ENCODE peak calls at places on chromosome 5, in five cellular contexts. One of them, this sample, is unnamed. For H3K27me3, the result is how much of the 10 kb centered on the place peaks cover.

GRCh38 chr5:74499236-74499635 is 141.3 kb downstream of the ENC1 start:
- DNase-seq in adrenal gland: no peak
- DNase-seq in spleen: no peak
- DNase-seq in WERI-Rb-1: no peak
- DNase-seq in fibroblast of lung: no peak
- DNase-seq in this sample: no peak

GRCh38 chr5:150640311-150641005 is at the start of gene SYNPO:
- DNase-seq in adrenal gland: peak
- DNase-seq in spleen: no peak
- DNase-seq in WERI-Rb-1: no peak
- DNase-seq in fibroblast of lung: peak
- DNase-seq in this sample: peak

GRCh38 chr5:36079200-36079761 is 12.6 kb upstream of the UGT3A2 start:
- DNase-seq in adrenal gland: peak
- DNase-seq in spleen: no peak
- DNase-seq in WERI-Rb-1: peak
- DNase-seq in fibroblast of lung: peak
- DNase-seq in this sample: no peak

GRCh38 chr5:122341087-122341486 is 29.1 kb downstream of the SNCAIP start:
- DNase-seq in adrenal gland: no peak
- DNase-seq in spleen: no peak
- DNase-seq in WERI-Rb-1: no peak
- DNase-seq in fibroblast of lung: no peak
- DNase-seq in this sample: no peak

GRCh38 chr5:140806834-140807775 is at the start of gene PCDHA4:
- DNase-seq in adrenal gland: no peak
- DNase-seq in spleen: no peak
- DNase-seq in WERI-Rb-1: peak
- DNase-seq in fibroblast of lung: no peak
- DNase-seq in this sample: peak

GRCh38 chr5:139470821-139471300 is at the start of gene SMIM33:
- DNase-seq in adrenal gland: no peak
- DNase-seq in spleen: peak
- DNase-seq in WERI-Rb-1: no peak
- DNase-seq in fibroblast of lung: no peak
- DNase-seq in this sample: no peak

GRCh38 chr5:56069652-56070226 is 75.0 kb upstream of the IL6ST start:
- DNase-seq in adrenal gland: no peak
- DNase-seq in spleen: no peak
- DNase-seq in WERI-Rb-1: no peak
- DNase-seq in fibroblast of lung: no peak
- DNase-seq in this sample: no peak

GRCh38 chr5:101643793-101644192 is 652.3 kb downstream of the SLCO4C1 start:
- DNase-seq in adrenal gland: no peak
- DNase-seq in spleen: no peak
- DNase-seq in WERI-Rb-1: no peak
- DNase-seq in fibroblast of lung: peak
- DNase-seq in this sample: no peak

GRCh38 chr5:155728146-155728856 is 598.7 kb upstream of the SGCD start:
- DNase-seq in adrenal gland: peak
- DNase-seq in spleen: peak
- DNase-seq in WERI-Rb-1: peak
- DNase-seq in fibroblast of lung: peak
- DNase-seq in this sample: no peak

GRCh38 chr5:129163979-129164378 is 69.4 kb downstream of the ISOC1 start:
- DNase-seq in adrenal gland: no peak
- DNase-seq in spleen: peak
- DNase-seq in WERI-Rb-1: no peak
- DNase-seq in fibroblast of lung: no peak
- DNase-seq in this sample: no peak

GRCh38 chr5:135053278-135053677 is 19.2 kb upstream of the PITX1 start:
- DNase-seq in adrenal gland: no peak
- DNase-seq in spleen: peak
- DNase-seq in WERI-Rb-1: no peak
- DNase-seq in fibroblast of lung: no peak
- DNase-seq in this sample: no peak

GRCh38 chr5:154220625-154221024 is 30.1 kb downstream of the GALNT10 start:
- DNase-seq in adrenal gland: peak
- DNase-seq in spleen: no peak
- DNase-seq in WERI-Rb-1: no peak
- DNase-seq in fibroblast of lung: peak
- DNase-seq in this sample: no peak

GRCh38 chr5:179871506-179871905 is 12.9 kb upstream of the MRNIP start:
- DNase-seq in adrenal gland: no peak
- DNase-seq in spleen: peak
- DNase-seq in WERI-Rb-1: no peak
- DNase-seq in fibroblast of lung: no peak
- DNase-seq in this sample: peak

GRCh38 chr5:52770287-52770939 is 17.3 kb upstream of the ITGA1 start:
- DNase-seq in adrenal gland: no peak
- DNase-seq in spleen: no peak
- DNase-seq in WERI-Rb-1: no peak
- DNase-seq in fibroblast of lung: no peak
- DNase-seq in this sample: no peak

GRCh38 chr5:141234109-141234508 is 11.0 kb downstream of the PCDHB14 start:
- DNase-seq in adrenal gland: no peak
- DNase-seq in spleen: no peak
- DNase-seq in WERI-Rb-1: no peak
- DNase-seq in fibroblast of lung: peak
- DNase-seq in this sample: no peak

GRCh38 chr5:35860686-35861085 is 4.0 kb downstream of the IL7R start:
- DNase-seq in adrenal gland: no peak
- DNase-seq in spleen: no peak
- DNase-seq in WERI-Rb-1: no peak
- DNase-seq in fibroblast of lung: no peak
- DNase-seq in this sample: no peak

GRCh38 chr5:65268520-65268919 is 213.2 kb downstream of the ADAMTS6 start:
- DNase-seq in adrenal gland: no peak
- DNase-seq in spleen: no peak
- DNase-seq in WERI-Rb-1: peak
- DNase-seq in fibroblast of lung: peak
- DNase-seq in this sample: peak

GRCh38 chr5:124207118-124207517 is 539.3 kb downstream of the ZNF608 start:
- DNase-seq in adrenal gland: no peak
- DNase-seq in spleen: no peak
- DNase-seq in WERI-Rb-1: no peak
- DNase-seq in fibroblast of lung: no peak
- DNase-seq in this sample: no peak

GRCh38 chr5:126000533-126000932 is 422.7 kb upstream of the GRAMD2B start:
- DNase-seq in adrenal gland: no peak
- DNase-seq in spleen: no peak
- DNase-seq in WERI-Rb-1: no peak
- DNase-seq in fibroblast of lung: no peak
- DNase-seq in this sample: no peak

GRCh38 chr5:113169720-113170119 is 193.1 kb downstream of the DCP2 start:
- DNase-seq in adrenal gland: no peak
- DNase-seq in spleen: no peak
- DNase-seq in WERI-Rb-1: no peak
- DNase-seq in fibroblast of lung: peak
- DNase-seq in this sample: no peak

GRCh38 chr5:137306903-137307302 is 192.2 kb downstream of the SPOCK1 start:
- DNase-seq in adrenal gland: no peak
- DNase-seq in spleen: no peak
- DNase-seq in WERI-Rb-1: no peak
- DNase-seq in fibroblast of lung: no peak
- DNase-seq in this sample: no peak

GRCh38 chr5:78758169-78758839 is 109.7 kb upstream of the LHFPL2 start:
- DNase-seq in adrenal gland: no peak
- DNase-seq in spleen: no peak
- DNase-seq in WERI-Rb-1: no peak
- DNase-seq in fibroblast of lung: peak
- DNase-seq in this sample: no peak

GRCh38 chr5:36897616-36898015 is 21.0 kb downstream of the NIPBL start:
- DNase-seq in adrenal gland: no peak
- DNase-seq in spleen: no peak
- DNase-seq in WERI-Rb-1: no peak
- DNase-seq in fibroblast of lung: peak
- DNase-seq in this sample: no peak

GRCh38 chr5:179927834-179928233 is 20.1 kb upstream of the TBC1D9B start:
- DNase-seq in adrenal gland: no peak
- DNase-seq in spleen: no peak
- DNase-seq in WERI-Rb-1: no peak
- DNase-seq in fibroblast of lung: no peak
- DNase-seq in this sample: no peak

GRCh38 chr5:142906863-142907671 is 136.9 kb downstream of the ARHGAP26 start:
- DNase-seq in adrenal gland: no peak
- DNase-seq in spleen: no peak
- DNase-seq in WERI-Rb-1: peak
- DNase-seq in fibroblast of lung: peak
- DNase-seq in this sample: peak

GRCh38 chr5:128216860-128217531 is 133.4 kb downstream of the SLC12A2 start:
- DNase-seq in adrenal gland: no peak
- DNase-seq in spleen: no peak
- DNase-seq in WERI-Rb-1: no peak
- DNase-seq in fibroblast of lung: peak
- DNase-seq in this sample: no peak

GRCh38 chr5:170144286-170145023 is 38.8 kb downstream of the FOXI1 start:
- DNase-seq in adrenal gland: no peak
- DNase-seq in spleen: no peak
- DNase-seq in WERI-Rb-1: no peak
- DNase-seq in fibroblast of lung: no peak
- DNase-seq in this sample: no peak

GRCh38 chr5:136094913-136095641 is 37.6 kb upstream of the SMAD5 start:
- DNase-seq in adrenal gland: no peak
- DNase-seq in spleen: no peak
- DNase-seq in WERI-Rb-1: no peak
- DNase-seq in fibroblast of lung: no peak
- DNase-seq in this sample: no peak

GRCh38 chr5:97142521-97143254 is at the start of gene LIX1:
- DNase-seq in adrenal gland: no peak
- DNase-seq in spleen: no peak
- DNase-seq in WERI-Rb-1: peak
- DNase-seq in fibroblast of lung: peak
- DNase-seq in this sample: no peak

GRCh38 chr5:32390819-32391591 is 53.5 kb downstream of the ZFR start:
- DNase-seq in adrenal gland: peak
- DNase-seq in spleen: no peak
- DNase-seq in WERI-Rb-1: no peak
- DNase-seq in fibroblast of lung: peak
- DNase-seq in this sample: peak

GRCh38 chr5:108521841-108522506 is 140.1 kb upstream of the FBXL17 start:
- DNase-seq in adrenal gland: peak
- DNase-seq in spleen: no peak
- DNase-seq in WERI-Rb-1: peak
- DNase-seq in fibroblast of lung: peak
- DNase-seq in this sample: no peak

GRCh38 chr5:140349244-140349643 is 2.8 kb upstream of the HBEGF start:
- DNase-seq in adrenal gland: no peak
- DNase-seq in spleen: no peak
- DNase-seq in WERI-Rb-1: no peak
- DNase-seq in fibroblast of lung: no peak
- DNase-seq in this sample: no peak

GRCh38 chr5:126370796-126371718 is 52.2 kb upstream of the GRAMD2B start:
- DNase-seq in adrenal gland: no peak
- DNase-seq in spleen: no peak
- DNase-seq in WERI-Rb-1: no peak
- DNase-seq in fibroblast of lung: no peak
- DNase-seq in this sample: no peak

GRCh38 chr5:88145603-88146467 is 122.8 kb downstream of the TMEM161B start:
- DNase-seq in adrenal gland: no peak
- DNase-seq in spleen: no peak
- DNase-seq in WERI-Rb-1: no peak
- DNase-seq in fibroblast of lung: peak
- DNase-seq in this sample: no peak
- H3K27me3 ChIP-seq in adrenal gland: under half
- H3K27me3 ChIP-seq in spleen: under half
- H3K27me3 ChIP-seq in WERI-Rb-1: under half
- H3K27me3 ChIP-seq in fibroblast of lung: under half
- H3K27me3 ChIP-seq in this sample: under half

DNA sequence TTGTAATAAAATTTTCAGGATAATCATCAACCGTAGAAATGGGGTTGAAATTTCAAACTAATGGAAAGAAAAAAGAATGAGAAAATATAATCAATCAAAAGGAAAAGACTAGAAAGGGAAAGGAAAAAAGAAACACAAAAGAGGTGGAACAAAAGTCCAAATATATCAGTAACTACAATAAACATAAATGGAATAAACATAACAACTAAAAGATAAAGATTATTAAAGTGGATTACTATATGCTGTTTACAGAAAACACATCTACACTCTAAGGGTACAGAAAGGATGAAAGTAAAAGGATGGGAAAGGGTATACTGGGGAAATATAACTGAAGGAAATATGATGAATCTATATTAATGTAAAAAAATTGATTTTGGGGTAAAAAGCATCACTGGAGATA is 43.0 kb downstream of the AHRR start:
- DNase-seq in adrenal gland: no peak
- DNase-seq in spleen: no peak
- DNase-seq in WERI-Rb-1: no peak
- DNase-seq in fibroblast of lung: no peak
- DNase-seq in this sample: no peak
- H3K4me3 ChIP-seq in adrenal gland: no peak
- H3K4me3 ChIP-seq in spleen: no peak
- H3K4me3 ChIP-seq in WERI-Rb-1: no peak
- H3K4me3 ChIP-seq in fibroblast of lung: no peak
- H3K4me3 ChIP-seq in this sample: no peak

DNA sequence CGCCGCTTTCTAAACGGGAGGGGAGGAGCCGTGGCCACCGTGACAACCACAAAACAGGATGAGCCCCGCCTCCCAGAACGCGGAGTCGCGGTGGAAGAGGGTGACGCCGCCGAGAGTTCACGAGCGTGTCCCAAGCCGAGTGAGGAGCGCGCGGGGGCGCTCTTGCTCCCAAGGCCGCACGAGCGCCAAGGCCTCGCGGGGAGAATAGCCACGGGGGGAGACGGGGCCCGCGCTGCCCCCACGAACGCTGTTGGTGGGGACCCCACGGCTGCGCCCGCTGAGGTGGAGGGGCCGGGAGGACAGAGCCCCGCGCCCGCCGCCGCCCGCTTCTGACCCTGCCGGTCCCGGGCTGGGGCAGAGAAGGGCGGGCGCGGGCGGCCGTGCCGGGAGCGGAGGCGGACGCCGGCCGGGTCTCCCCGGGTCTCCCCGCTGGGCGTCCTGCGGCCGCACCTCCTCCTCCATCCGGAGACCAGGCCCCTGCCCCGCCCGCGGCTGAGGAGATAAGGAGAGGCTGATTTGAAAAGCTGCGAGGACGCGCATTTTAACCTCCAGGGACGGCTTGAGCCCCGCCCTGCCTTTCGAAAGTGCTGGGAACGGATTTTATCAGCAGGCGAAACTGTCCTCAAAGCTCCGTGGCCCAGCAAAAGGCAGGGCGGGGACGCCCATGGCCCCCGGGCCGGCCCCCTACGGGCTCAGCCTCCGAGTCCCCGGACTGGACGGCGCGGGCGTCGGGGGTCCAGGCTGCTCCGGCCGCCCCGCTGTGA is 3.8 kb upstream of the NKD2 start:
- DNase-seq in adrenal gland: peak
- DNase-seq in spleen: peak
- DNase-seq in WERI-Rb-1: peak
- DNase-seq in fibroblast of lung: no peak
- DNase-seq in this sample: peak
- H3K27me3 ChIP-seq in adrenal gland: under half
- H3K27me3 ChIP-seq in spleen: under half
- H3K27me3 ChIP-seq in WERI-Rb-1: under half
- H3K27me3 ChIP-seq in fibroblast of lung: under half
- H3K27me3 ChIP-seq in this sample: under half

GRCh38 chr5:159031513-159031912 is 68.2 kb downstream of the EBF1 start:
- DNase-seq in adrenal gland: no peak
- DNase-seq in spleen: no peak
- DNase-seq in WERI-Rb-1: no peak
- DNase-seq in fibroblast of lung: no peak
- DNase-seq in this sample: no peak
- H3K4me3 ChIP-seq in adrenal gland: no peak
- H3K4me3 ChIP-seq in spleen: no peak
- H3K4me3 ChIP-seq in WERI-Rb-1: no peak
- H3K4me3 ChIP-seq in fibroblast of lung: no peak
- H3K4me3 ChIP-seq in this sample: no peak

This sample was measured in uterus.